ENCODE peak calls at places on chromosomes 13 and 19, in six cellular contexts. W is kidney epithelial cell, D is HT-29, V is coronary artery, P is Calu3, F is retinal pigment epithelial cell. J is an unnamed sample.

GRCh38 chr13:102380012-102380411 is 21.8 kb downstream of the FGF14 start:
- DNase-seq in P (no peak), D (no peak), V (no peak), W (no peak), F (no peak), J (no peak)

GRCh38 chr13:99959538-99960230 is 11.9 kb downstream of the ZIC5 start:
- DNase-seq in F (no peak), D (no peak), P (no peak), V (peak; percentile 31), W (no peak), J (no peak)

GRCh38 chr19:33094504-33095067 is 13.6 kb downstream of the GPATCH1 start:
- DNase-seq in F (no peak), W (no peak), P (no peak), V (no peak), D (no peak), J (no peak)

GRCh38 chr19:12494260-12494860 is 9.7 kb upstream of the ZNF709 start:
- DNase-seq in F (no peak), W (no peak), D (no peak), V (no peak), P (no peak), J (peak; percentile 27)

GRCh38 chr19:31258211-31259052 is 90.8 kb downstream of the TSHZ3 start:
- DNase-seq in P (no peak), V (no peak), D (no peak), W (no peak), F (no peak), J (no peak)

GRCh38 chr13:106610511-106610910 is 42.6 kb upstream of the ARGLU1 start:
- DNase-seq in F (no peak), D (no peak), V (no peak), P (no peak), W (no peak), J (no peak)

GRCh38 chr13:112248909-112249592 is 127.1 kb upstream of the SPACA7 start:
- DNase-seq in V (peak; percentile 59), W (no peak), P (no peak), F (no peak), D (no peak), J (no peak)

GRCh38 chr19:47130589-47131168 is at the start of gene SAE1:
- DNase-seq in D (peak; percentile 100), F (peak; percentile 93), V (peak; percentile 98), W (peak; percentile 90), P (peak; percentile 99), J (peak; percentile 100)

GRCh38 chr13:18959229-18959628 is 222.4 kb downstream of the TUBA3C start:
- DNase-seq in W (no peak), V (no peak), P (no peak), F (no peak), D (no peak), J (no peak)

J was measured in OCI-LY7.